ENCODE peak calls at places on chromosomes 5 and 9, in six cellular contexts. A, N, Z, X, V and F are unnamed samples.

GRCh38 chr9:18861599-18862546 is 171.1 kb downstream of the SAXO1 start:
- DNase-seq in A (no peak), N (peak), Z (no peak), X (no peak), V (peak), F (no peak)

GRCh38 chr9:134759001-134759607 is 117.5 kb downstream of the COL5A1 start:
- DNase-seq in A (no peak), N (no peak), Z (no peak), X (no peak), V (no peak), F (no peak)

GRCh38 chr5:39660020-39660419 is 235.2 kb upstream of the DAB2 start:
- DNase-seq in A (no peak), N (no peak), Z (no peak), X (no peak), V (no peak), F (no peak)

GRCh38 chr5:169411016-169411788 is 110.3 kb upstream of the SLIT3 start:
- DNase-seq in A (no peak), N (no peak), Z (no peak), X (no peak), V (no peak), F (no peak)

GRCh38 chr9:103928452-103928851 is 165.7 kb upstream of the SMC2 start:
- DNase-seq in A (no peak), N (no peak), Z (no peak), X (no peak), V (no peak), F (no peak)

GRCh38 chr9:85166808-85167545 is 497.4 kb downstream of the NTRK2 start:
- DNase-seq in A (no peak), N (no peak), Z (no peak), X (no peak), V (no peak), F (no peak)

GRCh38 chr9:28365020-28365640 is 791.8 kb upstream of the C9orf72 start:
- DNase-seq in A (peak), N (no peak), Z (no peak), X (no peak), V (no peak), F (peak)

GRCh38 chr9:37311938-37312730 is 110.4 kb upstream of the GRHPR start:
- DNase-seq in A (peak), N (no peak), Z (no peak), X (no peak), V (no peak), F (peak)

GRCh38 chr9:12604154-12604825 is 88.9 kb upstream of the TYRP1 start:
- DNase-seq in A (peak), N (no peak), Z (no peak), X (no peak), V (no peak), F (peak)

GRCh38 chr9:137742698-137743097 is 123.9 kb downstream of the EHMT1 start:
- DNase-seq in A (no peak), N (no peak), Z (no peak), X (no peak), V (no peak), F (no peak)

GRCh38 chr5:114447084-114447773 is 85.4 kb downstream of the KCNN2 start:
- DNase-seq in A (peak), N (no peak), Z (no peak), X (no peak), V (no peak), F (peak)

GRCh38 chr5:55850839-55851674 is at the start of gene IL31RA:
- DNase-seq in A (peak), N (no peak), Z (no peak), X (no peak), V (peak), F (peak)

GRCh38 chr9:128159073-128159783 is 837 bp upstream of the BBLN start:
- DNase-seq in A (no peak), N (no peak), Z (peak), X (peak), V (no peak), F (no peak)

GRCh38 chr5:38648703-38649291 is 92.4 kb upstream of the LIFR start:
- DNase-seq in A (no peak), N (no peak), Z (no peak), X (no peak), V (no peak), F (no peak)

GRCh38 chr9:29212590-29213373 is 1639.5 kb upstream of the C9orf72 start:
- DNase-seq in A (peak), N (peak), Z (peak), X (no peak), V (no peak), F (peak)

GRCh38 chr9:112890106-112891081 is at the start of gene SLC46A2:
- DNase-seq in A (no peak), N (peak), Z (no peak), X (no peak), V (no peak), F (no peak)

GRCh38 chr5:145787001-145787400 is 48.1 kb downstream of the PRELID2 start:
- DNase-seq in A (no peak), N (no peak), Z (no peak), X (no peak), V (no peak), F (no peak)

DNA sequence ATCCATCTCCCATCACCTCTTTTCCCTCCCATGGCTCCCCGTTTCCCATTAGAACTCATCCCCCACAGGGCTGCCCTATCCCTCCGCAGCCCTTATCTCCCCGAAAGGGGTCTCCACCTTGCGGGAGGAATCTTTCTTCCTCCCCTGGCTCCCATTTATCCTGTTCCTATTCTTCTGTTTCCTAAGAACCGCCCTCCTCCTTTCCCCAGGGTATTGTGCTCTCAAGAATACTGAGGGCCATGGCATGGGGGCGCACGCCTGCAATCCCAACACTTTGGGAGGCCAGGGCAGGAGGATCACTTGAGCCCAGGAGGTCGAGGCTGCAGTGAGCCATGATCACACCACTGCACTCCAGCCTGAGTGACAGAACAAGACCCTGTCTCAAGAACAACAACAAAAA is 665 bp downstream of the CD72 start:
- DNase-seq in A (no peak), N (no peak), Z (no peak), X (peak), V (no peak), F (no peak)
- TF ChIP-seq CTCF in A (no peak), N (no peak), Z (no peak), X (no peak), V (no peak), F (no peak)

GRCh38 chr5:61139931-61140330 is 22.3 kb downstream of the SMIM15 start:
- DNase-seq in A (no peak), N (no peak), Z (no peak), X (no peak), V (no peak), F (no peak)

DNA sequence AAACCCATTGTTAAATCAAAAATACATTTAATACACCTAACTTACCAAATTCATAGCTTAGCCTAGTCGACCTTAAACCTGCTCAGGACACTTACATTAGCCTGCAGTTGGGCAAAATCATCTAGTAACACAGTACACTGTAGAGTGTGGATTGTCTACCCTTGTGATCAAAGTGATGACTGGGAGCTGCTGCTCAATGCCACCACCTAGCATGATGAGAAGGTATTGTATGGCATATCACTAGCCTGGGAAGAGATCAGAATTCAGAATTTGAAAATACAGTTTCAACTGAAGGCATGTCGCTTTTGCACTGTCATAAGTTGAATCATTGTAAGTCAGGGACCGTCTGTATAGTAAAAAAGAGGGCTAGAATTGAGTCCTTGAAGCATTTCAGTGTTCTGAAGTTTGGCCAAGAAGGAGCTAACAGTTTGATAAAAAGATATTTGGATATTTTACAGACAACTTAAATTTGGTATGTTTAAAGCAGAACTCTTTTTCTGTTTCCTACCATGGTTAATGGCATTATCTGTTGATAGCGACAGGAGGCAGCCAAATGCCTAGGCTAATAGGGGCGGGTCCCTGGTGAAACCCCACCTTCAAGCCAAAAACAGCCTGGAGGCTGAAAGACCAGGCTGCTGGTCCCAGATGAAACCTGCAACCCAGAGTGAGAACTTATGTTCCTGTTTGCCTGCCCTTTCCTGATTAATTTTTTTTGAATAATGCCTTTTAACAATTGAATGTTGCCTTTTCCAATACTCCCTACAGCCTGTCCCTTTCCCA is 23.0 kb downstream of the SMIM15 start:
- DNase-seq in A (no peak), N (no peak), Z (no peak), X (no peak), V (no peak), F (peak)
- TF ChIP-seq CTCF in A (peak), N (no peak), Z (no peak), X (no peak), V (no peak), F (peak)

GRCh38 chr5:139637438-139638089 is 10.6 kb upstream of the CXXC5 start:
- DNase-seq in A (peak), N (peak), Z (peak), X (peak), V (peak), F (peak)
- TF ChIP-seq CTCF in A (peak), N (peak), Z (no peak), X (no peak), V (peak), F (peak)

DNA sequence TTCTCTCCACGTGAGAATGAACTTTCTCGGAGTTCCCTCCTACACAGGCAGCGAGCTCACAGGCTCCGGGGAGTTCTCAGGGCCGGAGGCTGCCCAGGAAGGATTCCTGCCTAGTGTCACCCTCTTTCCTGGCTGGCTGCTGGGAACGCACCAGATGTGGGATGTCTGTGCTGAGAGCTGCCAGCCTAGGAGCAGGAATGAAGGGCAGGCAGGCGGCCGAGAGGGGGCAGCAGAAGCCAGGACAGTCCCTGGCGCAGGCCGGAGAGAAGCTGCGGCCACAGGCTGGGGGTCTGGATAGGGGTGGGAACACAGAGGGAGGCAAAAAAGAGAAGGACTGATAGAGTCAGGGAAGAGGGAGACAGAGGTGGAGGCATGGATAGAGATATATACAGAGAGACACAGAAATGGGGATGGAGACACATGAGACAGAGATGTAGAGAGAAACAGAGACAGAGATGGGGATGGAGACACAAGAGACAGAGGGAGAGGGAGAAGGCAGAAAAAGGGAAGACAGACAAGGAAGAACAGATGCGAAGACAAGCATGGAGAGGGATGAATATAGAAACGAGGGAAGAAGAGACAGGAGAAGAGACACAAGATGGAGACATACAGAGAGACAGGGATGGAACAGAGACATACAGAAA is 25.3 kb upstream of the ENHO start:
- DNase-seq in A (no peak), N (peak), Z (peak), X (peak), V (peak), F (peak)
- TF ChIP-seq CTCF in A (peak), N (peak), Z (peak), X (peak), V (peak), F (peak)

DNA sequence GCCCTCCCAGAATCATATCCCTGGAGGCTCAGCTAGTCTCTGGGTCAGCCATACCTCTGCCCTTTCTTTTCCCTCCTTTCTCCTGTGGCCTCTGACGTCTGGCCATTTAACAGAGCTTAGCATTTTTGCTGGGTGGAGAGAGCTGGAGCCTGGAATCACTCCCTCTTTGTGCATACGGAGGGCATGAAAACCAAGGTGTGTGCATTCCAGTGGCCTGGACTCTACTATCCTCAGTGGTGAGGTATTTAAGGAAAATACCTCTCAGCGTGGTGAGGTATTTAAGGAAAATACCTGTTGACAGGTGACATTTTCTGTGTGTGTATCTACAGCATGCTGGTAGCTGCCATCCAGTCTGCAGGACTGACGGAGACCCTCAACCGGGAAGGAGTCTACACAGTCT is 27.5 kb downstream of the TGFBI start:
- DNase-seq in A (no peak), N (no peak), Z (no peak), X (no peak), V (no peak), F (no peak)
- TF ChIP-seq CTCF in A (no peak), N (no peak), Z (no peak), X (no peak), V (no peak), F (no peak)